ENCODE peak calls at places on chromosomes 12 and 14, in nine cellular contexts. One of them, this sample, is unnamed.

GRCh38 chr12:124665516-124665915 is 98.1 kb upstream of the NCOR2 start:
- DNase-seq in NCI-H1105: no peak
- DNase-seq in KG1: no peak
- DNase-seq in cardiac muscle cell: no peak
- DNase-seq in RCC 7860: no peak
- DNase-seq in ELR: no peak
- DNase-seq in stimulated activated CD8-positive, alpha-beta memory T cell treated with anti-CD3 and anti-CD28 coated beads, Interleukin-2, amount 100 ng/mL, for 1 hour: no peak
- DNase-seq in fibroblast of lung: peak
- DNase-seq in Calu3: no peak
- DNase-seq in this sample: no peak

GRCh38 chr12:100234591-100235304 is 32.1 kb downstream of the DEPDC4 start:
- DNase-seq in NCI-H1105: peak
- DNase-seq in KG1: no peak
- DNase-seq in cardiac muscle cell: peak
- DNase-seq in RCC 7860: peak
- DNase-seq in ELR: peak
- DNase-seq in stimulated activated CD8-positive, alpha-beta memory T cell treated with anti-CD3 and anti-CD28 coated beads, Interleukin-2, amount 100 ng/mL, for 1 hour: no peak
- DNase-seq in fibroblast of lung: peak
- DNase-seq in Calu3: peak
- DNase-seq in this sample: no peak

GRCh38 chr14:101408077-101408831 is 153.0 kb upstream of the DIO3 start:
- DNase-seq in NCI-H1105: peak
- DNase-seq in KG1: no peak
- DNase-seq in cardiac muscle cell: no peak
- DNase-seq in RCC 7860: no peak
- DNase-seq in ELR: peak
- DNase-seq in stimulated activated CD8-positive, alpha-beta memory T cell treated with anti-CD3 and anti-CD28 coated beads, Interleukin-2, amount 100 ng/mL, for 1 hour: no peak
- DNase-seq in fibroblast of lung: peak
- DNase-seq in Calu3: no peak
- DNase-seq in this sample: no peak

GRCh38 chr14:23352506-23353432 is at the start of gene SLC22A17:
- DNase-seq in NCI-H1105: peak
- DNase-seq in KG1: no peak
- DNase-seq in cardiac muscle cell: peak
- DNase-seq in RCC 7860: no peak
- DNase-seq in ELR: peak
- DNase-seq in stimulated activated CD8-positive, alpha-beta memory T cell treated with anti-CD3 and anti-CD28 coated beads, Interleukin-2, amount 100 ng/mL, for 1 hour: peak
- DNase-seq in fibroblast of lung: peak
- DNase-seq in Calu3: peak
- DNase-seq in this sample: peak

GRCh38 chr12:46559311-46559710 is 186.7 kb upstream of the SLC38A2 start:
- DNase-seq in NCI-H1105: no peak
- DNase-seq in KG1: no peak
- DNase-seq in cardiac muscle cell: no peak
- DNase-seq in RCC 7860: no peak
- DNase-seq in ELR: no peak
- DNase-seq in stimulated activated CD8-positive, alpha-beta memory T cell treated with anti-CD3 and anti-CD28 coated beads, Interleukin-2, amount 100 ng/mL, for 1 hour: no peak
- DNase-seq in fibroblast of lung: peak
- DNase-seq in Calu3: no peak
- DNase-seq in this sample: no peak

GRCh38 chr12:124332068-124332672 is 37.3 kb downstream of the RFLNA start:
- DNase-seq in NCI-H1105: no peak
- DNase-seq in KG1: no peak
- DNase-seq in cardiac muscle cell: peak
- DNase-seq in RCC 7860: no peak
- DNase-seq in ELR: peak
- DNase-seq in stimulated activated CD8-positive, alpha-beta memory T cell treated with anti-CD3 and anti-CD28 coated beads, Interleukin-2, amount 100 ng/mL, for 1 hour: no peak
- DNase-seq in fibroblast of lung: no peak
- DNase-seq in Calu3: peak
- DNase-seq in this sample: no peak

GRCh38 chr14:80959448-80960006 is 4.1 kb downstream of the TSHR start:
- DNase-seq in NCI-H1105: peak
- DNase-seq in KG1: no peak
- DNase-seq in cardiac muscle cell: no peak
- DNase-seq in RCC 7860: no peak
- DNase-seq in ELR: no peak
- DNase-seq in stimulated activated CD8-positive, alpha-beta memory T cell treated with anti-CD3 and anti-CD28 coated beads, Interleukin-2, amount 100 ng/mL, for 1 hour: no peak
- DNase-seq in fibroblast of lung: no peak
- DNase-seq in Calu3: no peak
- DNase-seq in this sample: no peak

GRCh38 chr12:112676526-112676925 is 115.0 kb upstream of the RPH3A start:
- DNase-seq in NCI-H1105: no peak
- DNase-seq in KG1: no peak
- DNase-seq in cardiac muscle cell: peak
- DNase-seq in RCC 7860: no peak
- DNase-seq in ELR: no peak
- DNase-seq in stimulated activated CD8-positive, alpha-beta memory T cell treated with anti-CD3 and anti-CD28 coated beads, Interleukin-2, amount 100 ng/mL, for 1 hour: no peak
- DNase-seq in fibroblast of lung: no peak
- DNase-seq in Calu3: no peak
- DNase-seq in this sample: no peak

GRCh38 chr14:92951261-92951660 is 28.3 kb downstream of the CHGA start:
- DNase-seq in NCI-H1105: no peak
- DNase-seq in KG1: no peak
- DNase-seq in cardiac muscle cell: no peak
- DNase-seq in RCC 7860: no peak
- DNase-seq in ELR: no peak
- DNase-seq in stimulated activated CD8-positive, alpha-beta memory T cell treated with anti-CD3 and anti-CD28 coated beads, Interleukin-2, amount 100 ng/mL, for 1 hour: no peak
- DNase-seq in fibroblast of lung: no peak
- DNase-seq in Calu3: no peak
- DNase-seq in this sample: no peak

GRCh38 chr14:72618424-72618823 is 275.5 kb downstream of the DPF3 start:
- DNase-seq in NCI-H1105: no peak
- DNase-seq in KG1: no peak
- DNase-seq in cardiac muscle cell: no peak
- DNase-seq in RCC 7860: no peak
- DNase-seq in ELR: no peak
- DNase-seq in stimulated activated CD8-positive, alpha-beta memory T cell treated with anti-CD3 and anti-CD28 coated beads, Interleukin-2, amount 100 ng/mL, for 1 hour: no peak
- DNase-seq in fibroblast of lung: no peak
- DNase-seq in Calu3: no peak
- DNase-seq in this sample: no peak

GRCh38 chr12:94531196-94531720 is 71.6 kb upstream of the CEP83 start:
- DNase-seq in NCI-H1105: no peak
- DNase-seq in KG1: no peak
- DNase-seq in cardiac muscle cell: no peak
- DNase-seq in RCC 7860: no peak
- DNase-seq in ELR: no peak
- DNase-seq in stimulated activated CD8-positive, alpha-beta memory T cell treated with anti-CD3 and anti-CD28 coated beads, Interleukin-2, amount 100 ng/mL, for 1 hour: no peak
- DNase-seq in fibroblast of lung: no peak
- DNase-seq in Calu3: no peak
- DNase-seq in this sample: no peak

GRCh38 chr12:118032188-118032587 is 15.7 kb downstream of the RFC5 start:
- DNase-seq in NCI-H1105: no peak
- DNase-seq in KG1: no peak
- DNase-seq in cardiac muscle cell: no peak
- DNase-seq in RCC 7860: no peak
- DNase-seq in ELR: no peak
- DNase-seq in stimulated activated CD8-positive, alpha-beta memory T cell treated with anti-CD3 and anti-CD28 coated beads, Interleukin-2, amount 100 ng/mL, for 1 hour: no peak
- DNase-seq in fibroblast of lung: no peak
- DNase-seq in Calu3: no peak
- DNase-seq in this sample: no peak

GRCh38 chr14:58807271-58807670 is 169.5 kb downstream of the DACT1 start:
- DNase-seq in NCI-H1105: no peak
- DNase-seq in KG1: no peak
- DNase-seq in cardiac muscle cell: no peak
- DNase-seq in RCC 7860: no peak
- DNase-seq in ELR: no peak
- DNase-seq in stimulated activated CD8-positive, alpha-beta memory T cell treated with anti-CD3 and anti-CD28 coated beads, Interleukin-2, amount 100 ng/mL, for 1 hour: no peak
- DNase-seq in fibroblast of lung: no peak
- DNase-seq in Calu3: no peak
- DNase-seq in this sample: no peak

GRCh38 chr12:124621296-124621660 is 53.9 kb upstream of the NCOR2 start:
- DNase-seq in NCI-H1105: no peak
- DNase-seq in KG1: no peak
- DNase-seq in cardiac muscle cell: no peak
- DNase-seq in RCC 7860: peak
- DNase-seq in ELR: no peak
- DNase-seq in stimulated activated CD8-positive, alpha-beta memory T cell treated with anti-CD3 and anti-CD28 coated beads, Interleukin-2, amount 100 ng/mL, for 1 hour: no peak
- DNase-seq in fibroblast of lung: peak
- DNase-seq in Calu3: no peak
- DNase-seq in this sample: peak

GRCh38 chr14:53929871-53930685 is 26.5 kb downstream of the BMP4 start:
- DNase-seq in NCI-H1105: peak
- DNase-seq in KG1: no peak
- DNase-seq in cardiac muscle cell: peak
- DNase-seq in RCC 7860: no peak
- DNase-seq in ELR: peak
- DNase-seq in stimulated activated CD8-positive, alpha-beta memory T cell treated with anti-CD3 and anti-CD28 coated beads, Interleukin-2, amount 100 ng/mL, for 1 hour: no peak
- DNase-seq in fibroblast of lung: no peak
- DNase-seq in Calu3: peak
- DNase-seq in this sample: no peak

GRCh38 chr12:67394600-67394999 is 125.4 kb downstream of the CAND1 start:
- DNase-seq in NCI-H1105: peak
- DNase-seq in KG1: no peak
- DNase-seq in cardiac muscle cell: no peak
- DNase-seq in RCC 7860: no peak
- DNase-seq in ELR: no peak
- DNase-seq in stimulated activated CD8-positive, alpha-beta memory T cell treated with anti-CD3 and anti-CD28 coated beads, Interleukin-2, amount 100 ng/mL, for 1 hour: no peak
- DNase-seq in fibroblast of lung: peak
- DNase-seq in Calu3: no peak
- DNase-seq in this sample: peak

GRCh38 chr12:40622246-40622838 is 69.9 kb upstream of the CNTN1 start:
- DNase-seq in NCI-H1105: peak
- DNase-seq in KG1: peak
- DNase-seq in cardiac muscle cell: peak
- DNase-seq in RCC 7860: peak
- DNase-seq in ELR: peak
- DNase-seq in stimulated activated CD8-positive, alpha-beta memory T cell treated with anti-CD3 and anti-CD28 coated beads, Interleukin-2, amount 100 ng/mL, for 1 hour: no peak
- DNase-seq in fibroblast of lung: peak
- DNase-seq in Calu3: peak
- DNase-seq in this sample: peak

GRCh38 chr12:122035292-122035691 is 13.6 kb downstream of the BCL7A start:
- DNase-seq in NCI-H1105: no peak
- DNase-seq in KG1: no peak
- DNase-seq in cardiac muscle cell: no peak
- DNase-seq in RCC 7860: no peak
- DNase-seq in ELR: no peak
- DNase-seq in stimulated activated CD8-positive, alpha-beta memory T cell treated with anti-CD3 and anti-CD28 coated beads, Interleukin-2, amount 100 ng/mL, for 1 hour: no peak
- DNase-seq in fibroblast of lung: no peak
- DNase-seq in Calu3: peak
- DNase-seq in this sample: peak

GRCh38 chr14:99612065-99612736 is 8.2 kb upstream of the CCDC85C start:
- DNase-seq in NCI-H1105: peak
- DNase-seq in KG1: no peak
- DNase-seq in cardiac muscle cell: no peak
- DNase-seq in RCC 7860: no peak
- DNase-seq in ELR: no peak
- DNase-seq in stimulated activated CD8-positive, alpha-beta memory T cell treated with anti-CD3 and anti-CD28 coated beads, Interleukin-2, amount 100 ng/mL, for 1 hour: no peak
- DNase-seq in fibroblast of lung: no peak
- DNase-seq in Calu3: no peak
- DNase-seq in this sample: no peak

GRCh38 chr14:59704054-59704453 is 127.4 kb upstream of the CCDC175 start:
- DNase-seq in NCI-H1105: no peak
- DNase-seq in KG1: no peak
- DNase-seq in cardiac muscle cell: no peak
- DNase-seq in RCC 7860: no peak
- DNase-seq in ELR: no peak
- DNase-seq in stimulated activated CD8-positive, alpha-beta memory T cell treated with anti-CD3 and anti-CD28 coated beads, Interleukin-2, amount 100 ng/mL, for 1 hour: no peak
- DNase-seq in fibroblast of lung: no peak
- DNase-seq in Calu3: no peak
- DNase-seq in this sample: no peak

GRCh38 chr14:31286456-31287293 is 79.1 kb upstream of the HECTD1 start:
- DNase-seq in NCI-H1105: no peak
- DNase-seq in KG1: no peak
- DNase-seq in cardiac muscle cell: peak
- DNase-seq in RCC 7860: no peak
- DNase-seq in ELR: peak
- DNase-seq in stimulated activated CD8-positive, alpha-beta memory T cell treated with anti-CD3 and anti-CD28 coated beads, Interleukin-2, amount 100 ng/mL, for 1 hour: no peak
- DNase-seq in fibroblast of lung: no peak
- DNase-seq in Calu3: no peak
- DNase-seq in this sample: no peak

GRCh38 chr14:102902523-102903247 is 19.8 kb upstream of the AMN start:
- DNase-seq in NCI-H1105: no peak
- DNase-seq in KG1: no peak
- DNase-seq in cardiac muscle cell: peak
- DNase-seq in RCC 7860: no peak
- DNase-seq in ELR: no peak
- DNase-seq in stimulated activated CD8-positive, alpha-beta memory T cell treated with anti-CD3 and anti-CD28 coated beads, Interleukin-2, amount 100 ng/mL, for 1 hour: no peak
- DNase-seq in fibroblast of lung: no peak
- DNase-seq in Calu3: no peak
- DNase-seq in this sample: no peak

This sample was measured in mucosa of gallbladder.